ENCODE peak calls at places on chromosomes 4 and X, in five cellular contexts. A, K, N, L and W are unnamed samples.
A peak's percentile ranks its signal among the peaks of the same experiment; 100 is the strongest.

GRCh38 chrX:120561634-120562568 is 1.1 kb upstream of the CUL4B start:
- DNase-seq in A (peak; percentile 2), L (no peak), N (no peak), K (no peak), W (no peak)

GRCh38 chrX:45907776-45908175 is 637.4 kb downstream of the ZNF674 start:
- DNase-seq in N (no peak), A (no peak), L (no peak), K (no peak), W (no peak)

GRCh38 chr4:1984406-1985191 is 24.2 kb downstream of the NELFA start:
- DNase-seq in A (no peak), N (no peak), L (no peak), K (peak; percentile 41), W (no peak)

GRCh38 chrX:72394518-72395163 is 88.9 kb upstream of the CITED1 start:
- DNase-seq in K (no peak), N (peak; percentile 76), L (no peak), A (no peak), W (no peak)

GRCh38 chr4:20543131-20543530 is 157.1 kb upstream of the PACRGL start:
- DNase-seq in N (no peak), A (no peak), K (no peak), L (no peak), W (no peak)

GRCh38 chr4:113882668-113883067 is 96.8 kb downstream of the ARSJ start:
- DNase-seq in N (peak; percentile 43), L (no peak), A (no peak), K (no peak), W (no peak)

GRCh38 chrX:28498658-28499057 is 88.6 kb upstream of the IL1RAPL1 start:
- DNase-seq in K (no peak), L (no peak), N (peak; percentile 42), A (no peak), W (peak; percentile 44)

GRCh38 chrX:2719774-2720447 is 28.8 kb downstream of the CD99 start:
- DNase-seq in L (no peak), N (no peak), A (no peak), K (no peak), W (no peak)

GRCh38 chr4:100017627-100018310 is 67.7 kb upstream of the H2AZ1 start:
- DNase-seq in K (no peak), A (no peak), L (no peak), N (no peak), W (no peak)

GRCh38 chr4:156193800-156194199 is 240.1 kb upstream of the CTSO start:
- DNase-seq in L (no peak), K (no peak), A (no peak), N (no peak), W (no peak)